ENCODE peak calls at places on chromosome 17, in six cellular contexts. P is progenitor cell of endocrine pancreas, K is WTC11, M is tibial artery, I is GM20000, F is fibroblast of the aortic adventitia. R is an unnamed sample.

GRCh38 chr17:17526369-17526768 is 30.2 kb upstream of the RASD1 start:
- DNase-seq in F (no peak), K (no peak), I (no peak), P (no peak), M (no peak), R (no peak)

GRCh38 chr17:36722903-36723263 is 121.5 kb downstream of the MRM1 start:
- DNase-seq in I (no peak), F (no peak), K (no peak), M (no peak), P (no peak), R (no peak)

GRCh38 chr17:74712756-74713155 is at the start of gene CD300LF:
- DNase-seq in P (no peak), F (no peak), I (no peak), M (peak), K (no peak), R (no peak)

GRCh38 chr17:45146616-45147101 is 1.6 kb upstream of the HEXIM1 start:
- DNase-seq in K (no peak), F (peak), P (no peak), I (no peak), M (no peak), R (no peak)

GRCh38 chr17:17119533-17119932 is 77.3 kb downstream of the MPRIP start:
- DNase-seq in P (no peak), K (no peak), F (peak), M (no peak), I (peak), R (no peak)

GRCh38 chr17:226773-227580 is 45.5 kb upstream of the DOC2B start:
- DNase-seq in K (no peak), F (no peak), I (no peak), M (peak), P (no peak), R (no peak)

GRCh38 chr17:81514735-81515529 is 2.3 kb upstream of the ACTG1 start:
- DNase-seq in P (peak), K (peak), I (peak), M (peak), F (peak), R (peak)

GRCh38 chr17:38564869-38565268 is 40.9 kb downstream of the SRCIN1 start:
- DNase-seq in F (no peak), P (no peak), K (no peak), M (no peak), I (no peak), R (no peak)

GRCh38 chr17:52128721-52129120 is 29.8 kb downstream of the CA10 start:
- DNase-seq in P (no peak), M (no peak), I (no peak), K (no peak), F (no peak), R (no peak)

GRCh38 chr17:80124351-80124981 is 22.5 kb downstream of the EIF4A3 start:
- DNase-seq in K (peak), M (no peak), P (peak), F (peak), I (peak), R (peak)

GRCh38 chr17:17971431-17972125 is 622 bp downstream of the TOM1L2 start:
- DNase-seq in I (no peak), P (no peak), F (peak), K (no peak), M (peak), R (no peak)

GRCh38 chr17:49914096-49914490 is 54.9 kb upstream of the DLX4 start:
- DNase-seq in P (no peak), I (no peak), K (no peak), M (no peak), F (no peak), R (no peak)

GRCh38 chr17:61803796-61804195 is 59.5 kb downstream of the BRIP1 start:
- DNase-seq in K (no peak), F (no peak), M (no peak), I (no peak), P (no peak), R (no peak)

GRCh38 chr17:78557598-78558039 is 19.6 kb downstream of the DNAH17 start:
- DNase-seq in F (peak), P (no peak), M (no peak), K (no peak), I (no peak), R (no peak)

GRCh38 chr17:46124695-46125592 is 68.3 kb downstream of the KANSL1 start:
- DNase-seq in M (no peak), K (no peak), P (no peak), F (no peak), I (no peak), R (no peak)

DNA sequence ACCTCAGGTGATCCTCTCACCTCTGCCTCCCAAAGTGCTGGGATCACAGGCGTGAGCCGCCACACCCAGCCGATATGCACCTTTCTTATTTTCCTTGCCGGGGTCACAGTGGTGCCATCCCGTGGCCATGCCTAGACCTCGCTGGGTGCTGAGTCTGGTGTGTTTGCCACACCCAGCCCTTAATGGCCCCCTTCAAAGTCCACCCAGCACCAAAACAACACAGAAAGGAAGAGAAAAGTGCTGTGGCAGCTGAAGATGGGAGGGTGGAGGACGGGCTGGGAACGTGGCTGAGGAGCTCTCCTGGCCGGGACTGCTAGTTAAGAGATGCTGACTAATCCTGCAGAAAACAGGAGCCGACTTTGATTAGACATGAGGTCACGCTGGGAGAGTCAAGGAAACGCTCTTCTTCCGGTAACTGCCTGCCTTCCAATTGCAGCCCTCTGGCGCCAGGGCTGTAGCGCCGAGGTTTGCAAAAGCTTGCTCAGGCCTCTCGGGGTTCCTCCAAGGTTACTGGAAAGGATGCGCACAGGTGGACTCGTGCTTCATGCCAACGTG is 10.9 kb downstream of the SLC43A2 start:
- DNase-seq in P (no peak), M (peak), I (no peak), K (no peak), F (peak), R (no peak)
- TF ChIP-seq CTCF in P (no peak), M (no peak), I (no peak), K (no peak), F (no peak), R (no peak)

GRCh38 chr17:20009302-20010098 is at the start of gene SPECC1:
- DNase-seq in M (peak), P (peak), F (peak), K (peak), I (peak), R (peak)
- TF ChIP-seq CTCF in M (peak), P (peak), F (peak), K (no peak), I (peak), R (peak)

GRCh38 chr17:4958102-4958501 is 7.2 kb downstream of the ENO3 start:
- DNase-seq in I (no peak), M (no peak), P (no peak), K (no peak), F (no peak), R (no peak)

GRCh38 chr17:4959261-4959965 is 8.2 kb downstream of the SPAG7 start:
- DNase-seq in P (no peak), I (no peak), M (no peak), K (no peak), F (no peak), R (no peak)

GRCh38 chr17:4953461-4953961 is 2.6 kb downstream of the ENO3 start:
- DNase-seq in F (peak), M (no peak), I (no peak), K (no peak), P (no peak), R (no peak)

GRCh38 chr17:4955091-4955490 is 4.2 kb downstream of the ENO3 start:
- DNase-seq in K (no peak), F (no peak), M (no peak), I (no peak), P (no peak), R (no peak)

GRCh38 chr17:4956493-4957061 is 5.7 kb downstream of the ENO3 start:
- DNase-seq in F (no peak), I (no peak), P (no peak), K (peak), M (no peak), R (no peak)
- TF ChIP-seq CTCF in F (no peak), I (peak), P (peak), K (peak), M (no peak), R (no peak)

DNA sequence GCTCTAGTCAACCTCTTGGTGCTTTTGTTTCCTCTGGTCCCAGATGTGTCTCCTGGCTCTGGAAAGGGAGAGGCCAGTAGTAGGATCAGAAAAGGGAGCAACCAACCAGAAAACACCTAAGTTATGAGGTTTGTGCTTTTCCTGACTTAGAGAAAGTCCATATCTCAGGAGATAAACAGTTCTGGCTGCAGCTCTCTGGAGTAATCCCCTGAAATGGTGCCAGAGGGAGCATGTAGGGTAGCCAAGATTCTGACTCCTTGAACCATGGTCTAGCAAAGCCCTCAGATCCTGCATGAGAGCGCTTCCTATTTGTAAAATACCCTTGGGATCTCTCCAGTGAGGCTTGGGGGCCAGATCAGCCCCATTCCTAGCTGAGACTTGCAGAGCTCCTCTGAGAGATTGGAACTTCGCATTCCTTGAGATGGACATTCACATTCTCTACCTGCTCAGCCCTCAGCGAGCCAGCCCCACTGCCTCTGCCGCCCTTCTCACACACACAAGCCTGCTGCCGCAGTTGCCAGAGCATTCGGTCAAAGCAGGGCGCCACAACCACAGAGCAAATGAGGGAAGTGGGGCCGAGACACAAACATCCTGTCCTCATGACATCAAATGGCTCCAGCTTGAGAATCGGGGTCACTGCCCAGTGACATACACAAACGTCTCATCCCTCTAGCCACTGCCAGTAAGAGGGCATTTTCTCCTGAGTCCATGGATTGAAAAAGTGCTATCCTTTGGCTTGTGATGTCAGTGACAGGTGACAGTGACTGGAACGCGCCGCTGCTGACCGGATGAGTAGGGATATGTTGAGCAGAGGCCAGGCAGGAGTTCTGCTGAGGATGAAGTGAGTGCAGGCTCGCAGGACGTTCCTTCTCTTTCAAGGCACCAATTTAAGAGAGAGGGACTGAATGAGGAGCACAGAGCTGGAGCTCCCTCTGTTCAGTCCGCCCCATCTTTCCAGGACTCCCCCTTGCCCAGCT is 5.0 kb downstream of the ABHD15 start:
- DNase-seq in M (no peak), F (peak), K (peak), P (no peak), I (no peak), R (no peak)
- TF ChIP-seq CTCF in M (no peak), F (no peak), K (no peak), P (no peak), I (no peak), R (no peak)

GRCh38 chr17:48550313-48551205 is 5.7 kb upstream of the HOXB2 start:
- DNase-seq in K (peak), P (no peak), F (no peak), M (no peak), I (no peak), R (no peak)
- TF ChIP-seq CTCF in K (peak), P (peak), F (peak), M (no peak), I (no peak), R (no peak)